ENCODE peak calls at places on chromosomes 3 and 15, in four cellular contexts. One of them, this sample, is unnamed. For H3K9me3, the result is how much of the 10 kb centered on the place peaks cover.

GRCh38 chr3:93969443-93969842 is 4.3 kb downstream of the PROS1 start:
- DNase-seq in testis: no peak
- DNase-seq in CD4-positive, CD25-positive, alpha-beta regulatory T cell: no peak
- DNase-seq in OCI-LY7: no peak
- DNase-seq in this sample: no peak

GRCh38 chr15:84598250-84598649 is 2.6 kb upstream of the ZSCAN2 start:
- DNase-seq in testis: no peak
- DNase-seq in CD4-positive, CD25-positive, alpha-beta regulatory T cell: peak
- DNase-seq in OCI-LY7: peak
- DNase-seq in this sample: no peak

GRCh38 chr3:117563063-117563462 is 853.5 kb downstream of the TUSC7 start:
- DNase-seq in testis: no peak
- DNase-seq in CD4-positive, CD25-positive, alpha-beta regulatory T cell: no peak
- DNase-seq in OCI-LY7: no peak
- DNase-seq in this sample: no peak

GRCh38 chr3:196821806-196822355 is 45.8 kb upstream of the SENP5 start:
- DNase-seq in testis: no peak
- DNase-seq in CD4-positive, CD25-positive, alpha-beta regulatory T cell: no peak
- DNase-seq in OCI-LY7: no peak
- DNase-seq in this sample: no peak

GRCh38 chr3:36650271-36650671 is 114.1 kb downstream of the DCLK3 start:
- DNase-seq in testis: no peak
- DNase-seq in CD4-positive, CD25-positive, alpha-beta regulatory T cell: no peak
- DNase-seq in OCI-LY7: no peak
- DNase-seq in this sample: no peak

GRCh38 chr3:179182892-179183291 is 34.7 kb downstream of the PIK3CA start:
- DNase-seq in testis: no peak
- DNase-seq in CD4-positive, CD25-positive, alpha-beta regulatory T cell: no peak
- DNase-seq in OCI-LY7: no peak
- DNase-seq in this sample: no peak

GRCh38 chr15:87167055-87167454 is 1087.4 kb downstream of the AGBL1 start:
- DNase-seq in testis: no peak
- DNase-seq in CD4-positive, CD25-positive, alpha-beta regulatory T cell: no peak
- DNase-seq in OCI-LY7: no peak
- DNase-seq in this sample: no peak

GRCh38 chr3:138359137-138359536 is 10.8 kb downstream of the MRAS start:
- DNase-seq in testis: no peak
- DNase-seq in CD4-positive, CD25-positive, alpha-beta regulatory T cell: no peak
- DNase-seq in OCI-LY7: no peak
- DNase-seq in this sample: no peak

GRCh38 chr3:171494457-171495109 is 34.4 kb upstream of the TNIK start:
- DNase-seq in testis: no peak
- DNase-seq in CD4-positive, CD25-positive, alpha-beta regulatory T cell: no peak
- DNase-seq in OCI-LY7: no peak
- DNase-seq in this sample: no peak

GRCh38 chr15:40891810-40892448 is 2.3 kb upstream of the VPS18 start:
- DNase-seq in testis: peak
- DNase-seq in CD4-positive, CD25-positive, alpha-beta regulatory T cell: no peak
- DNase-seq in OCI-LY7: peak
- DNase-seq in this sample: no peak

GRCh38 chr3:150147776-150148175 is 177.1 kb upstream of the PFN2 start:
- DNase-seq in testis: no peak
- DNase-seq in CD4-positive, CD25-positive, alpha-beta regulatory T cell: no peak
- DNase-seq in OCI-LY7: no peak
- DNase-seq in this sample: no peak

GRCh38 chr3:150956376-150956775 is 16.2 kb downstream of the CLRN1 start:
- DNase-seq in testis: no peak
- DNase-seq in CD4-positive, CD25-positive, alpha-beta regulatory T cell: no peak
- DNase-seq in OCI-LY7: no peak
- DNase-seq in this sample: no peak

GRCh38 chr3:159252274-159252673 is 450.4 kb downstream of the MFSD1 start:
- DNase-seq in testis: no peak
- DNase-seq in CD4-positive, CD25-positive, alpha-beta regulatory T cell: no peak
- DNase-seq in OCI-LY7: no peak
- DNase-seq in this sample: no peak

GRCh38 chr15:88375234-88375926 is 91.8 kb downstream of the MRPL46 start:
- DNase-seq in testis: no peak
- DNase-seq in CD4-positive, CD25-positive, alpha-beta regulatory T cell: no peak
- DNase-seq in OCI-LY7: no peak
- DNase-seq in this sample: no peak

GRCh38 chr3:57048052-57048671 is 12.3 kb upstream of the SPATA12 start:
- DNase-seq in testis: peak
- DNase-seq in CD4-positive, CD25-positive, alpha-beta regulatory T cell: no peak
- DNase-seq in OCI-LY7: no peak
- DNase-seq in this sample: no peak

GRCh38 chr3:42701371-42702065 is 1.1 kb downstream of the HHATL start:
- DNase-seq in testis: peak
- DNase-seq in CD4-positive, CD25-positive, alpha-beta regulatory T cell: peak
- DNase-seq in OCI-LY7: peak
- DNase-seq in this sample: peak

GRCh38 chr15:40441736-40442531 is 1.2 kb downstream of the BAHD1 start:
- DNase-seq in testis: peak
- DNase-seq in CD4-positive, CD25-positive, alpha-beta regulatory T cell: no peak
- DNase-seq in OCI-LY7: peak
- DNase-seq in this sample: peak

GRCh38 chr3:141646760-141647561 is 91.1 kb upstream of the RNF7 start:
- DNase-seq in testis: peak
- DNase-seq in CD4-positive, CD25-positive, alpha-beta regulatory T cell: no peak
- DNase-seq in OCI-LY7: peak
- DNase-seq in this sample: no peak

GRCh38 chr15:94538280-94538679 is 306.9 kb downstream of the MCTP2 start:
- DNase-seq in testis: no peak
- DNase-seq in CD4-positive, CD25-positive, alpha-beta regulatory T cell: no peak
- DNase-seq in OCI-LY7: no peak
- DNase-seq in this sample: no peak

GRCh38 chr15:94546838-94547237 is 315.5 kb downstream of the MCTP2 start:
- DNase-seq in testis: no peak
- DNase-seq in CD4-positive, CD25-positive, alpha-beta regulatory T cell: no peak
- DNase-seq in OCI-LY7: no peak
- DNase-seq in this sample: no peak

GRCh38 chr15:94542391-94542790 is 311.0 kb downstream of the MCTP2 start:
- DNase-seq in testis: no peak
- DNase-seq in CD4-positive, CD25-positive, alpha-beta regulatory T cell: no peak
- DNase-seq in OCI-LY7: no peak
- DNase-seq in this sample: no peak
- H3K9me3 ChIP-seq in testis: under half
- H3K9me3 ChIP-seq in CD4-positive, CD25-positive, alpha-beta regulatory T cell: under half
- H3K9me3 ChIP-seq in OCI-LY7: under half
- H3K9me3 ChIP-seq in this sample: under half

GRCh38 chr15:27574541-27575054 is 524.5 kb downstream of the OCA2 start:
- DNase-seq in testis: no peak
- DNase-seq in CD4-positive, CD25-positive, alpha-beta regulatory T cell: no peak
- DNase-seq in OCI-LY7: no peak
- DNase-seq in this sample: no peak
- H3K9me3 ChIP-seq in testis: under half
- H3K9me3 ChIP-seq in CD4-positive, CD25-positive, alpha-beta regulatory T cell: under half
- H3K9me3 ChIP-seq in OCI-LY7: under half
- H3K9me3 ChIP-seq in this sample: under half

GRCh38 chr3:14362890-14363289 is 39.5 kb upstream of the SLC6A6 start:
- DNase-seq in testis: no peak
- DNase-seq in CD4-positive, CD25-positive, alpha-beta regulatory T cell: no peak
- DNase-seq in OCI-LY7: no peak
- DNase-seq in this sample: no peak

GRCh38 chr3:14363379-14363778 is 39.0 kb upstream of the SLC6A6 start:
- DNase-seq in testis: no peak
- DNase-seq in CD4-positive, CD25-positive, alpha-beta regulatory T cell: no peak
- DNase-seq in OCI-LY7: no peak
- DNase-seq in this sample: no peak

GRCh38 chr3:14364580-14365292 is 37.7 kb upstream of the SLC6A6 start:
- DNase-seq in testis: no peak
- DNase-seq in CD4-positive, CD25-positive, alpha-beta regulatory T cell: no peak
- DNase-seq in OCI-LY7: no peak
- DNase-seq in this sample: no peak

GRCh38 chr3:14366233-14366632 is 36.2 kb upstream of the SLC6A6 start:
- DNase-seq in testis: no peak
- DNase-seq in CD4-positive, CD25-positive, alpha-beta regulatory T cell: no peak
- DNase-seq in OCI-LY7: no peak
- DNase-seq in this sample: no peak

DNA sequence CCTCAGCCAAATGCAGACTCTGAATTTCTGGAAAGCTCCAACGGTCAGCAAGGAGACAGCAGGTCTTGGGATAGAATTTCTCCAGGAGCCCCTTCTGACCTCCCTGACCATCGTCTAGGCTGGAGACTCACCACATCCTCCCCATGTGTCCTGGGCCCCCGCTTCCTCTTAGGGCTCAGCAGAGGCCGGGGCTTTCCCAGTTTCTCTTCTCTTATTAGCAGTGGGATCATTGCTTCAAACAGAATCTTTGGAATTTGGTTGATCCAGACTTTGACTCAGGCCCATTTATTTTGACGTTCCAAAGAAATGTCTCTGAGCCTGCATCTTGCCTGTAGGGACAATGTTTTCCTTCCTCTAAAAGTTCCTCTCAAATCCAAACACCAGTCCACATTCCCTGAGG is 38.4 kb upstream of the SLC6A6 start:
- DNase-seq in testis: no peak
- DNase-seq in CD4-positive, CD25-positive, alpha-beta regulatory T cell: no peak
- DNase-seq in OCI-LY7: no peak
- DNase-seq in this sample: no peak
- H3K9me3 ChIP-seq in testis: under half
- H3K9me3 ChIP-seq in CD4-positive, CD25-positive, alpha-beta regulatory T cell: under half
- H3K9me3 ChIP-seq in OCI-LY7: under half
- H3K9me3 ChIP-seq in this sample: under half

DNA sequence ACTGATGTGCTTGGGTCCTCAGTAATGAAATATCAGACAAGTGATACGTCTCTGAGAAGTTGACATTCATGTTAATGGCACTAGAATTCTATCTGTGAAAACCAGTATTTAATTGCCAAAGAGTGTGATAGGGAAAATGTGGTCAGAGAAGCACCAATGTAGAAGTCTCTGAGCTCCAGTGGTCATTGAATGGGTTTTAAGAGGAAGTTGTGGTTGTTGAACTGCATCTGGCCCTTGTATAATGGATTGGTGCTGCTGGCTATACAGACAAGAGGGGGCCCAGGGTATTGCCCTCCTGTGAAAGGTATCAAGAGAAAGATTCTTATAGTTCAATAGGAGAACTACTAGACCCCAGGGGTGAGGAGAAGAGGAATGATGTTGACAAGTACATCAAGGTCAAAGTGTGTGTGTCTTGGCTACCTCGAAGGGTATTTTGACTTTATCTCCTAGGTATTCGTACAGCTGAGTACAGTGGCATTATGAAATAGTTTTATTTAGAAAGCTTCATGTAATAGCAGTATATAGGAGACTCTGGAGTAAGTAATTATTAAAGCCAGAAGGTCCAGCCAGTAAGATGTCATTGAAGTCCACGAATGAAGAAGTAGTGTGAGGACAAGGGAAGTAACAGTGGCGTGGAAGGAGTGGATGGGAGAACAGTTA is 47.1 kb downstream of the CHD2 start:
- DNase-seq in testis: no peak
- DNase-seq in CD4-positive, CD25-positive, alpha-beta regulatory T cell: no peak
- DNase-seq in OCI-LY7: no peak
- DNase-seq in this sample: no peak
- H3K9me3 ChIP-seq in testis: under half
- H3K9me3 ChIP-seq in CD4-positive, CD25-positive, alpha-beta regulatory T cell: under half
- H3K9me3 ChIP-seq in OCI-LY7: under half
- H3K9me3 ChIP-seq in this sample: under half

DNA sequence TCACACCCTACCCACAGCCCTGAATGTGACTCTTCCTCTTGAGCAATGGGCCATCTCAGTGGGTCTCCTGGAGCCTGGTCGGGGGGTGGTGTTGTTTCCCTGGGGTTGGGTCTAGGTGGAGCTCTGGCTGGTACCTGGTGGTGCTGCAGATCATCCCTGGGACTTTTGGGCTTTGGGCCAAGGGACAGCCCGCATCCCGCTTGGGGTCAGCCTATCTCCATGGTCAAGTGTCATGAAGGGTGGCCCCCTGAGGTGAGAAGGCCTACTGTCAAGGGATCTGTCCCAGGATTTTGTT is 202.0 kb downstream of the UBE3A start:
- DNase-seq in testis: no peak
- DNase-seq in CD4-positive, CD25-positive, alpha-beta regulatory T cell: no peak
- DNase-seq in OCI-LY7: no peak
- DNase-seq in this sample: peak
- H3K9me3 ChIP-seq in testis: under half
- H3K9me3 ChIP-seq in CD4-positive, CD25-positive, alpha-beta regulatory T cell: half or more
- H3K9me3 ChIP-seq in OCI-LY7: under half
- H3K9me3 ChIP-seq in this sample: under half

GRCh38 chr15:79918278-79918677 is 21.5 kb upstream of the MTHFS start:
- DNase-seq in testis: no peak
- DNase-seq in CD4-positive, CD25-positive, alpha-beta regulatory T cell: no peak
- DNase-seq in OCI-LY7: no peak
- DNase-seq in this sample: no peak

GRCh38 chr15:79919749-79920511 is 23.1 kb upstream of the MTHFS start:
- DNase-seq in testis: no peak
- DNase-seq in CD4-positive, CD25-positive, alpha-beta regulatory T cell: no peak
- DNase-seq in OCI-LY7: peak
- DNase-seq in this sample: no peak

GRCh38 chr15:79919090-79919748 is 22.4 kb upstream of the MTHFS start:
- DNase-seq in testis: no peak
- DNase-seq in CD4-positive, CD25-positive, alpha-beta regulatory T cell: no peak
- DNase-seq in OCI-LY7: no peak
- DNase-seq in this sample: no peak

GRCh38 chr15:79916424-79916823 is 19.6 kb upstream of the MTHFS start:
- DNase-seq in testis: no peak
- DNase-seq in CD4-positive, CD25-positive, alpha-beta regulatory T cell: no peak
- DNase-seq in OCI-LY7: no peak
- DNase-seq in this sample: no peak

GRCh38 chr15:79914728-79915127 is 17.9 kb upstream of the MTHFS start:
- DNase-seq in testis: no peak
- DNase-seq in CD4-positive, CD25-positive, alpha-beta regulatory T cell: no peak
- DNase-seq in OCI-LY7: no peak
- DNase-seq in this sample: no peak
- H3K9me3 ChIP-seq in testis: under half
- H3K9me3 ChIP-seq in CD4-positive, CD25-positive, alpha-beta regulatory T cell: half or more
- H3K9me3 ChIP-seq in OCI-LY7: half or more
- H3K9me3 ChIP-seq in this sample: under half

GRCh38 chr3:47359283-47359682 is 21.5 kb upstream of the PTPN23 start:
- DNase-seq in testis: no peak
- DNase-seq in CD4-positive, CD25-positive, alpha-beta regulatory T cell: no peak
- DNase-seq in OCI-LY7: no peak
- DNase-seq in this sample: no peak
- H3K9me3 ChIP-seq in testis: under half
- H3K9me3 ChIP-seq in CD4-positive, CD25-positive, alpha-beta regulatory T cell: under half
- H3K9me3 ChIP-seq in OCI-LY7: under half
- H3K9me3 ChIP-seq in this sample: under half

DNA sequence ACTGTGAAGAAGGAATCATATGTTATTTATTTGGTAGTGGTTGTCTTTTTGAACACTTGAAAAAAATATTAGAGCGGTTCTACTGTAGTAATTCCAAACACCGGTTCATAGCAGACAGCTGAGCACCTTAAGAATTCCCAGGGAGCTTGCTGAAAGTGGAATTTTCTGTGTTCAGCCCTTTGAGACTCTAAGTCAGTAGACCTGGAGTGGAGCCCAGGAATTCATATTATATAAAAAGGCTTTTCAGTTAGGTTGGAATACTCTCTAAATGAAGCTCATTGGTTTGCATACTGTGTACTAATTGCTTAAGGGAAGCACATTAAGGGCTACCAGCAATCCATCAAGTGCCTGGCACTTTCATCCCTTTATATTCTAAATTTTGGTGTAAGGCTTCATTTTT is 687.5 kb downstream of the EDEM1 start:
- DNase-seq in testis: no peak
- DNase-seq in CD4-positive, CD25-positive, alpha-beta regulatory T cell: no peak
- DNase-seq in OCI-LY7: no peak
- DNase-seq in this sample: no peak
- H3K9me3 ChIP-seq in testis: under half
- H3K9me3 ChIP-seq in CD4-positive, CD25-positive, alpha-beta regulatory T cell: under half
- H3K9me3 ChIP-seq in OCI-LY7: under half
- H3K9me3 ChIP-seq in this sample: under half